ENCODE peak calls at places on chromosomes 4 and X, in seven cellular contexts. G is left lung, X is lung, T is adipocyte, A is right cardiac atrium, S is H1, O is ovary. Z is an unnamed sample. For H3K27me3, the result is how much of the 10 kb centered on the place peaks cover.

GRCh38 chr4:139555073-139555704 is 830 bp downstream of the SETD7 start:
- DNase-seq in G (peak), X (peak), T (peak), A (peak), S (peak), O (peak), Z (peak)

GRCh38 chr4:106809083-106809482 is 227.0 kb downstream of the DKK2 start:
- DNase-seq in G (no peak), X (no peak), T (peak), A (no peak), S (no peak), O (no peak), Z (no peak)

GRCh38 chr4:156476359-156476758 is 495.2 kb downstream of the PDGFC start:
- DNase-seq in G (no peak), X (no peak), T (peak), A (no peak), S (no peak), O (no peak), Z (no peak)

GRCh38 chr4:173171098-173171497 is 2.5 kb downstream of the GALNT7 start:
- DNase-seq in G (no peak), X (no peak), T (peak), A (no peak), S (no peak), O (no peak), Z (no peak)

GRCh38 chrX:74602142-74602541 is 12.3 kb downstream of the RLIM start:
- DNase-seq in G (no peak), X (no peak), T (no peak), A (no peak), S (no peak), O (no peak), Z (no peak)

GRCh38 chr4:101102114-101102752 is 245.1 kb downstream of the PPP3CA start:
- DNase-seq in G (no peak), X (no peak), T (peak), A (peak), S (no peak), O (peak), Z (peak)

GRCh38 chr4:185865901-185866328 is 53.9 kb upstream of the SORBS2 start:
- DNase-seq in G (no peak), X (no peak), T (peak), A (no peak), S (no peak), O (no peak), Z (no peak)

GRCh38 chr4:169416997-169417396 is 146.2 kb upstream of the SH3RF1 start:
- DNase-seq in G (no peak), X (no peak), T (no peak), A (no peak), S (no peak), O (no peak), Z (no peak)

GRCh38 chr4:87117730-87118075 is 102.7 kb downstream of the KLHL8 start:
- DNase-seq in G (no peak), X (no peak), T (no peak), A (no peak), S (no peak), O (no peak), Z (no peak)

GRCh38 chr4:11218692-11219091 is 210.0 kb downstream of the HS3ST1 start:
- DNase-seq in G (no peak), X (no peak), T (no peak), A (no peak), S (no peak), O (no peak), Z (no peak)

GRCh38 chr4:84927428-84927827 is 39.1 kb downstream of the WDFY3 start:
- DNase-seq in G (no peak), X (no peak), T (no peak), A (no peak), S (no peak), O (no peak), Z (no peak)

GRCh38 chrX:16465081-16465876 is 184.7 kb upstream of the S100G start:
- DNase-seq in G (no peak), X (no peak), T (no peak), A (no peak), S (no peak), O (no peak), Z (no peak)

GRCh38 chr4:180657881-180658280 is 1585.3 kb upstream of the TENM3 start:
- DNase-seq in G (no peak), X (no peak), T (no peak), A (no peak), S (no peak), O (no peak), Z (no peak)

GRCh38 chrX:106952988-106953387 is 32.8 kb downstream of the CLDN2 start:
- DNase-seq in G (no peak), X (no peak), T (peak), A (no peak), S (no peak), O (no peak), Z (no peak)

GRCh38 chr4:5916229-5916628 is 23.3 kb upstream of the CRMP1 start:
- DNase-seq in G (no peak), X (no peak), T (no peak), A (no peak), S (no peak), O (no peak), Z (no peak)

GRCh38 chr4:2811830-2812599 is 19.1 kb downstream of the SH3BP2 start:
- DNase-seq in G (peak), X (peak), T (peak), A (peak), S (no peak), O (peak), Z (no peak)

GRCh38 chrX:13387656-13388421 is 68.0 kb upstream of the ATXN3L start:
- DNase-seq in G (no peak), X (no peak), T (peak), A (no peak), S (no peak), O (no peak), Z (no peak)

GRCh38 chrX:78945186-78945912 is at the start of gene P2RY10:
- DNase-seq in G (no peak), X (no peak), T (no peak), A (no peak), S (no peak), O (no peak), Z (no peak)

GRCh38 chr4:186485621-186486062 is 69.7 kb downstream of the MTNR1A start:
- DNase-seq in G (no peak), X (no peak), T (peak), A (peak), S (peak), O (peak), Z (no peak)

GRCh38 chr4:2303121-2303685 is 41.3 kb upstream of the MXD4 start:
- DNase-seq in G (no peak), X (no peak), T (no peak), A (no peak), S (peak), O (no peak), Z (no peak)

GRCh38 chr4:1477045-1477905 is 71.0 kb upstream of the NKX1-1 start:
- DNase-seq in G (peak), X (no peak), T (no peak), A (no peak), S (no peak), O (no peak), Z (no peak)

GRCh38 chr4:54898163-54898562 is 227.2 kb downstream of the KDR start:
- DNase-seq in G (no peak), X (no peak), T (peak), A (no peak), S (no peak), O (no peak), Z (no peak)

GRCh38 chr4:75844151-75844662 is 58.0 kb downstream of the PPEF2 start:
- DNase-seq in G (no peak), X (no peak), T (peak), A (no peak), S (no peak), O (no peak), Z (no peak)

GRCh38 chr4:17780461-17781071 is 855 bp downstream of the FAM184B start:
- DNase-seq in G (no peak), X (peak), T (peak), A (no peak), S (no peak), O (no peak), Z (no peak)

GRCh38 chr4:24604558-24605214 is 20.3 kb upstream of the DHX15 start:
- DNase-seq in G (no peak), X (no peak), T (no peak), A (no peak), S (no peak), O (no peak), Z (no peak)

GRCh38 chrX:48737940-48738339 is 23.6 kb upstream of the GLOD5 start:
- DNase-seq in G (no peak), X (no peak), T (no peak), A (no peak), S (no peak), O (no peak), Z (no peak)

GRCh38 chrX:48745222-48745621 is 16.3 kb upstream of the GLOD5 start:
- DNase-seq in G (no peak), X (no peak), T (no peak), A (no peak), S (no peak), O (no peak), Z (no peak)

GRCh38 chrX:48736878-48737212 is 24.7 kb upstream of the GLOD5 start:
- DNase-seq in G (no peak), X (no peak), T (no peak), A (no peak), S (no peak), O (no peak), Z (no peak)

GRCh38 chrX:48737213-48737938 is 24.2 kb upstream of the GLOD5 start:
- DNase-seq in G (peak), X (peak), T (peak), A (peak), S (peak), O (peak), Z (peak)

DNA sequence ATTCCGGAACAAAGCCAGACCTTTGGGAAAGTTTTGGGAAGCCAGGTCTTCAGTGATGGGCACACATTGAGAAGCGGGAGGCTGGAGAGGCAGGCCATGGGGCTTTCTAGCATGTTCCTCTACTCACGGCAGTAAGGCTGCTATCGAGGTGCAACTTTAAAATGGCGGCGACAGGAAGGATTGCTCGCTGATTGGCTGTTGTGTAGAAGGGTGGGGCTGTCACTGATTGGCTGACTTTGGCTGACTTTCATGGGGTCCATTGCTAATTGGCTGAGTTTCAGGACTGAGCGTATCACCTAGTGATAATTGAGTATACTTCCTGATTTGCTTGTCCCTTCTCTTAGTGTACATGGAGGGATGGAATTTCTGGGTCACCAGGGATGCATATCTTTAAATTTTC is 19.7 kb upstream of the GLOD5 start:
- DNase-seq in G (no peak), X (no peak), T (no peak), A (no peak), S (no peak), O (no peak), Z (no peak)
- H3K27me3 ChIP-seq in G (under half), X (under half), T (under half), A (under half), S (under half), O (under half), Z (under half)

GRCh38 chrX:154323537-154323936 is 27.9 kb downstream of the TKTL1 start:
- DNase-seq in G (no peak), X (no peak), T (no peak), A (no peak), S (no peak), O (no peak), Z (no peak)

GRCh38 chrX:154321152-154321551 is 25.6 kb downstream of the TKTL1 start:
- DNase-seq in G (no peak), X (no peak), T (no peak), A (no peak), S (no peak), O (no peak), Z (no peak)

GRCh38 chrX:154322890-154323289 is 27.3 kb downstream of the TKTL1 start:
- DNase-seq in G (no peak), X (no peak), T (no peak), A (no peak), S (no peak), O (no peak), Z (no peak)

GRCh38 chrX:154320406-154320805 is 24.8 kb downstream of the TKTL1 start:
- DNase-seq in G (no peak), X (no peak), T (no peak), A (no peak), S (no peak), O (no peak), Z (no peak)

GRCh38 chrX:154321624-154322023 is 26.0 kb downstream of the TKTL1 start:
- DNase-seq in G (no peak), X (no peak), T (no peak), A (no peak), S (no peak), O (no peak), Z (no peak)
- H3K27me3 ChIP-seq in G (under half), X (under half), T (half or more), A (under half), S (under half), O (under half), Z (under half)

GRCh38 chr4:83389756-83390505 is 55.3 kb upstream of the HPSE start:
- DNase-seq in G (no peak), X (no peak), T (no peak), A (no peak), S (no peak), O (no peak), Z (no peak)

GRCh38 chr4:83389037-83389755 is 54.5 kb upstream of the HPSE start:
- DNase-seq in G (no peak), X (no peak), T (no peak), A (no peak), S (no peak), O (no peak), Z (peak)

GRCh38 chr4:83387922-83388676 is 53.5 kb upstream of the HPSE start:
- DNase-seq in G (no peak), X (no peak), T (no peak), A (no peak), S (no peak), O (no peak), Z (no peak)

GRCh38 chr4:83390965-83391364 is 56.3 kb upstream of the HPSE start:
- DNase-seq in G (no peak), X (no peak), T (no peak), A (no peak), S (no peak), O (no peak), Z (no peak)

GRCh38 chr4:83386931-83387897 is 52.6 kb upstream of the HPSE start:
- DNase-seq in G (no peak), X (no peak), T (peak), A (no peak), S (no peak), O (no peak), Z (no peak)
- H3K27me3 ChIP-seq in G (under half), X (under half), T (under half), A (under half), S (under half), O (under half), Z (under half)

DNA sequence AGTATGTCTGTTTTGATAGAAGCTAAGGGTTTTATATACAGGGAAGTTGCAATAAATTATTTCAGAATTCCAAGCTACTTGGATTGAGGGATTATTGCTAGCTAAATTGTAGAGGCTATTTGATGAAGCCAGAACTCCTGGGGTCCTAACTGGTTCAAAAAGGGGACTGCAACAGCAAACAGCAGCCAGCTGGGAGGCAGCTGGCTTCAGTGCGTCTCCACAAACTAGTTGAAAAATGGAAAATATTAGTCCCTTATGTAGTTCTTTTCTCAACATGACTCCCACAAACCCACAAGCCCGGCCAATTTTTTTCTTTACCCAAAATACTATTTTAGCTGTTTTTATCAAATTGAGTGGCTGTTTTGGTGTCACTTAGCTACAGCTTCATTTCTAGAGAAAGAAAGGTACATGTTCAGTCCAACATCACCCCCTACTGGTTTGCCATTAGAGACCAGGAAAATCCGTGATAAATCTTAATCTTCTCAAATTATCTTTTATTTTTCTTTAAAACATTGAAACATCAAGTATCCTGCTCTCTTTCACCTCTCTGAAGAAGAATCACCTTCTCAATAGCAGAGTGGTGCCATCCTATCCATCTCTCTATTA is 97.2 kb downstream of the GUCY2F start:
- DNase-seq in G (no peak), X (no peak), T (peak), A (no peak), S (no peak), O (peak), Z (no peak)
- H3K27me3 ChIP-seq in G (under half), X (under half), T (half or more), A (under half), S (under half), O (under half), Z (under half)

GRCh38 chr4:48478273-48478672 is 4.9 kb upstream of the SLC10A4 start:
- DNase-seq in G (no peak), X (no peak), T (no peak), A (no peak), S (no peak), O (no peak), Z (no peak)

GRCh38 chr4:48483777-48484493 is 792 bp downstream of the SLC10A4 start:
- DNase-seq in G (no peak), X (no peak), T (no peak), A (no peak), S (peak), O (no peak), Z (no peak)

GRCh38 chr4:48484494-48485168 is 1.5 kb downstream of the SLC10A4 start:
- DNase-seq in G (no peak), X (no peak), T (no peak), A (no peak), S (peak), O (no peak), Z (no peak)

GRCh38 chr4:48481581-48481980 is 1.6 kb upstream of the SLC10A4 start:
- DNase-seq in G (no peak), X (no peak), T (no peak), A (no peak), S (no peak), O (no peak), Z (no peak)

GRCh38 chr4:48483006-48483776 is at the start of gene SLC10A4:
- DNase-seq in G (no peak), X (no peak), T (peak), A (no peak), S (peak), O (no peak), Z (peak)
- H3K27me3 ChIP-seq in G (half or more), X (under half), T (under half), A (under half), S (under half), O (under half), Z (under half)

GRCh38 chr4:67220848-67221247 is 324.5 kb downstream of the CENPC start:
- DNase-seq in G (no peak), X (no peak), T (no peak), A (no peak), S (no peak), O (no peak), Z (no peak)
- H3K27me3 ChIP-seq in G (under half), X (under half), T (under half), A (under half), S (under half), O (under half), Z (under half)

GRCh38 chrX:43467608-43468234 is 188.4 kb upstream of the MAOA start:
- DNase-seq in G (no peak), X (no peak), T (no peak), A (no peak), S (peak), O (no peak), Z (no peak)
- H3K27me3 ChIP-seq in G (under half), X (under half), T (under half), A (under half), S (under half), O (under half), Z (under half)

GRCh38 chrX:53939127-53939526 is 105.1 kb downstream of the PHF8 start:
- DNase-seq in G (no peak), X (no peak), T (no peak), A (peak), S (no peak), O (no peak), Z (no peak)
- H3K27me3 ChIP-seq in G (under half), X (under half), T (under half), A (under half), S (under half), O (under half), Z (under half)

DNA sequence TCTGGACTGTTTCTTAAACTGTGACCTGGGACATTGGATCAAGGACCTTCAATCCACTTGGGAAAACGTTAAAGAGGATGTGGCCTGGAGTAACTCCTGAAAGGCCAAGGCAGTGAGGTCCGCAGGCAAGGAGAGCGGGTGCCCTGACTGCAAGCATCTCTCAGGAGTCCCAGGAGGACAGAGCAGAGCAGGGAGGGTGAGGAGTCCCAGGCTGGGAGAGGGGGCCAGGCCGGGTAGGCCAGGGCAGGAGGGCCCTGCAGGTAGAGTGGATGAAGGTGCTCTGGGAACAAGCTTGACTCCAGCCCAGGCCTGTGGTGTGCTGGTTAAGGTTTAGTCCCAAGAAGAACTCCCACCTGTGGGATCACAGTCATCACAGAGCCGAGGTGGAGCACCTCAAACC is 13.8 kb downstream of the PNMA6E start:
- DNase-seq in G (no peak), X (no peak), T (no peak), A (no peak), S (no peak), O (no peak), Z (no peak)
- H3K27me3 ChIP-seq in G (under half), X (under half), T (under half), A (under half), S (under half), O (under half), Z (under half)

Z was measured in pancreas.